ENCODE peak calls at places on chromosomes 13 and 19, in ten cellular contexts. N, Q, G, F, P, J, W, O, L and U are unnamed samples.

GRCh38 chr19:2266183-2266993 is 10.2 kb upstream of the JSRP1 start:
- DNase-seq in G (peak; percentile 96), Q (no peak), O (no peak), N (no peak), F (peak; percentile 82), W (no peak), L (peak; percentile 85), P (no peak), J (peak; percentile 95), U (peak; percentile 71)

GRCh38 chr19:32407004-32407992 is 1.7 kb downstream of the DPY19L3 start:
- DNase-seq in F (peak; percentile 88), P (no peak), O (no peak), J (no peak), Q (no peak), W (peak; percentile 57), N (no peak), L (peak; percentile 76), G (no peak), U (peak; percentile 39)

GRCh38 chr13:73168226-73168992 is 109.6 kb downstream of the KLF5 start:
- DNase-seq in O (no peak), J (no peak), G (no peak), W (no peak), P (no peak), F (peak; percentile 66), L (no peak), N (no peak), Q (no peak), U (peak; percentile 45)

GRCh38 chr13:98222081-98222554 is 45.0 kb upstream of the RNF113B start:
- DNase-seq in L (peak; percentile 51), Q (no peak), W (no peak), O (no peak), J (no peak), G (no peak), N (no peak), F (peak; percentile 29), P (no peak), U (peak; percentile 58)

GRCh38 chr13:97221989-97222700 is at the start of gene MBNL2:
- DNase-seq in N (peak; percentile 39), P (peak; percentile 81), W (peak; percentile 91), L (peak; percentile 96), O (peak; percentile 77), G (peak; percentile 91), F (peak; percentile 96), Q (peak; percentile 92), J (peak; percentile 96), U (peak; percentile 95)

GRCh38 chr13:92487238-92487637 is 739.4 kb upstream of the GPC6 start:
- DNase-seq in L (no peak), W (no peak), N (no peak), Q (no peak), O (no peak), J (no peak), F (no peak), G (no peak), P (no peak), U (no peak)

GRCh38 chr19:2494084-2494446 is 18.1 kb downstream of the GADD45B start:
- DNase-seq in W (no peak), P (no peak), L (peak; percentile 89), G (no peak), O (no peak), Q (no peak), N (no peak), J (no peak), F (peak; percentile 47), U (peak; percentile 68)

GRCh38 chr13:37127706-37128241 is 22.3 kb upstream of the CSNK1A1L start:
- DNase-seq in J (no peak), Q (no peak), G (no peak), P (no peak), W (no peak), O (no peak), F (peak; percentile 96), L (peak; percentile 83), N (no peak), U (peak; percentile 95)

GRCh38 chr19:41894350-41894749 is 11.4 kb downstream of the ARHGEF1 start:
- DNase-seq in P (no peak), Q (no peak), L (no peak), O (no peak), J (no peak), F (no peak), N (no peak), G (no peak), W (no peak), U (no peak)

GRCh38 chr19:41897181-41897580 is 14.2 kb downstream of the ARHGEF1 start:
- DNase-seq in G (no peak), Q (no peak), P (no peak), O (no peak), W (no peak), N (no peak), F (no peak), J (no peak), L (no peak), U (no peak)

GRCh38 chr19:41896581-41896942 is 13.6 kb downstream of the ARHGEF1 start:
- DNase-seq in J (no peak), W (no peak), G (no peak), L (no peak), O (no peak), Q (no peak), N (no peak), P (no peak), F (no peak), U (no peak)

GRCh38 chr19:41897820-41898219 is 14.8 kb downstream of the ARHGEF1 start:
- DNase-seq in P (no peak), N (no peak), L (no peak), J (no peak), Q (no peak), F (no peak), W (no peak), G (no peak), O (no peak), U (no peak)

DNA sequence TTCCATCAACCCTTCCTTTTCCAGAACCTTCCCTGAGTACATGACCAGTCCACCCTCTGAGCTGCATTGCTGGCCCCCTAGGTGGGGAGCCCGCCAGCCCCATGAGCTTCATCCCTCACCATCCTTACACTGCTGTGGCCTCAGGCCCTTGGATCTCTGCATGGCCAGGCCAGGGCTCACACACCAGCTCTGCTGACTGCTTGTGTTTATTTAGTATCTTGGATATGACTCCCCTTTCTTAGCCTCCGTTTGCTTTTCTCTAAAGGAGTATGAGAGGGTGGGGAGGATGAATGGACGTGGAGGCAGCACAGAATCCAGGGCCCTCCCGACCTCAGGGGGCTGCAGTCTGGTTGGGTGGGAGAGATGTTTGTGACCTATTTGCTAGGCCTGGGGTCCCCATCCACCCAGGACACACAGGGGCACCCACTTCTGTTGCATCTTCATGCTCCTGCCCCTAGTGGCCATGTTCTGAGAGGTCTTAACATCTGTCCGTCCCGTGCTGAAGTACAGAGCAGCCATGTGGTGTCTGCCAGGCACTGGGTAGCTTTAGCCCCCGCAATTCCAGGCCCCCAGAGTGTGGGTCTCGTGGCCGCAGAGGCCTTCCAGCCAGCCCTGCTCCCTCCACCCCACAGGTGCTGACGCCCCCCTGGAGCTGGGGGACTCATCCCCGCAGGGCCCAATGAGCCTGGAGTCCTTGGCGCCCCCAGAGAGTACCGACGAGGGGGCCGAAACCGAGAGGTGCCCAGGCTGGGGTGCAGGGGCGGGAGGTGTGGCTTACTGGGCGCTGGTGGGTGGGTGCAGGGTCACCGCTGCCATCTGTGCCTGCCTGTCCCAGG is 13.0 kb downstream of the ARHGEF1 start:
- DNase-seq in G (no peak), N (no peak), L (no peak), P (no peak), J (no peak), Q (no peak), W (no peak), O (no peak), F (no peak), U (no peak)
- TF ChIP-seq CTCF in G (no peak), N (no peak), L (no peak), P (peak; percentile 45), J (no peak), Q (peak; percentile 23), W (peak; percentile 24), O (peak; percentile 19), F (peak; percentile 17), U (peak; percentile 38)

GRCh38 chr19:47047931-47048399 is 459 bp downstream of the TMEM160 start:
- DNase-seq in J (peak; percentile 91), O (peak; percentile 64), W (peak; percentile 72), F (peak; percentile 94), Q (peak; percentile 92), G (peak; percentile 78), N (peak; percentile 31), P (peak; percentile 78), L (peak; percentile 96), U (peak; percentile 90)

GRCh38 chr19:47044946-47045866 is 3.2 kb downstream of the TMEM160 start:
- DNase-seq in O (no peak), P (no peak), G (no peak), F (no peak), W (no peak), J (no peak), N (no peak), Q (no peak), L (no peak), U (no peak)

GRCh38 chr19:47049307-47049700 is 880 bp upstream of the TMEM160 start:
- DNase-seq in W (no peak), G (no peak), O (peak; percentile 41), N (no peak), F (peak; percentile 25), J (no peak), P (no peak), L (peak; percentile 61), Q (no peak), U (peak; percentile 19)

GRCh38 chr19:47047272-47047930 is 1.0 kb downstream of the TMEM160 start:
- DNase-seq in O (no peak), W (no peak), L (no peak), F (no peak), P (no peak), Q (no peak), N (no peak), J (no peak), G (no peak), U (no peak)

GRCh38 chr19:47045867-47046470 is 2.5 kb downstream of the TMEM160 start:
- DNase-seq in O (no peak), W (no peak), G (no peak), N (no peak), J (no peak), P (no peak), Q (no peak), F (no peak), L (no peak), U (no peak)
- H3K4me3 ChIP-seq in O (no peak overlapping the region), W (no peak overlapping the region), G (no peak overlapping the region), N (no peak overlapping the region), J (no peak overlapping the region), P (no peak overlapping the region), Q (no peak overlapping the region), F (no peak overlapping the region), L (no peak overlapping the region), U (no peak overlapping the region)

DNA sequence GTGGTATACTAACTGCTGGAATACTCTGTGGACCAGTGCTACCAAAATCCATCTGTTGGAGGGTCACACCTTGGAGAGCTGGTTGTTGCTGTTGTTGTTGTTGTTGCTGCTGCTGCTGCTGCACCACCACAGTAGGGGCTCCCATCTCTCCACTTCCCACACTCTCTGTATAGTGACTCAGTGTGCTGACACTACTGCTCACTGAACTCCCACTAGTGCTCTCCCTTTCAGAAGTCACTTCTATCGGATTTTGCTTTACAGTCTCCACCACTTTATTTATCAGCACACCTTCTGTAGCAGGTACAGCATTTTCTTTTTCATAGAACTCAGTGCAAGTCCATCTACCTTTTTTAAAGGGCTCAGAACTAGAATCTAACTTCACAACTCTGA is 1.7 kb downstream of the TSC22D1 start:
- DNase-seq in P (no peak), F (no peak), Q (no peak), N (no peak), W (no peak), J (no peak), G (no peak), O (no peak), L (peak; percentile 45), U (no peak)
- TF ChIP-seq CTCF in P (no peak), F (no peak), Q (no peak), N (no peak), W (no peak), J (no peak), G (no peak), O (no peak), L (no peak), U (no peak)

GRCh38 chr19:8097681-8098567 is 45.4 kb downstream of the CCL25 start:
- DNase-seq in F (no peak), N (no peak), Q (no peak), G (no peak), L (no peak), W (no peak), O (no peak), J (no peak), P (no peak), U (no peak)

GRCh38 chr19:8094336-8094735 is 41.8 kb downstream of the CCL25 start:
- DNase-seq in P (no peak), L (no peak), O (no peak), J (no peak), F (no peak), Q (no peak), N (no peak), W (no peak), G (no peak), U (no peak)

GRCh38 chr19:8097198-8097597 is 44.6 kb downstream of the CCL25 start:
- DNase-seq in P (no peak), O (no peak), W (no peak), G (no peak), J (no peak), N (no peak), Q (no peak), L (no peak), F (no peak), U (no peak)

GRCh38 chr19:8095354-8095886 is 42.9 kb downstream of the CCL25 start:
- DNase-seq in W (no peak), F (no peak), J (no peak), Q (no peak), P (no peak), N (no peak), L (no peak), O (no peak), G (no peak), U (no peak)

GRCh38 chr19:8096071-8096470 is 43.5 kb downstream of the CCL25 start:
- DNase-seq in G (no peak), N (no peak), O (no peak), W (no peak), P (no peak), Q (no peak), J (no peak), F (no peak), L (no peak), U (no peak)
- H3K4me3 ChIP-seq in G (no peak overlapping the region), N (no peak overlapping the region), O (no peak overlapping the region), W (no peak overlapping the region), P (no peak overlapping the region), Q (no peak overlapping the region), J (no peak overlapping the region), F (no peak overlapping the region), L (no peak overlapping the region), U (no peak overlapping the region)